ENCODE peak calls at places on chromosomes 16 and 17, in five cellular contexts. H, U, O, I and C are unnamed samples.

GRCh38 chr16:59042296-59042695 is 308.2 kb upstream of the GOT2 start:
- DNase-seq in H (no peak), I (no peak), U (no peak), O (no peak), C (no peak)

GRCh38 chr17:77329741-77330531 is 189.2 kb downstream of the SEC14L1 start:
- DNase-seq in H (peak; percentile 11), O (no peak), U (no peak), I (peak; percentile 8), C (no peak)

GRCh38 chr17:35486920-35487727 is 38.6 kb upstream of the SLFN13 start:
- DNase-seq in H (no peak), I (peak; percentile 43), U (peak; percentile 71), O (peak; percentile 65), C (no peak)

GRCh38 chr17:72063262-72063661 is 57.6 kb upstream of the SOX9 start:
- DNase-seq in U (no peak), I (no peak), O (no peak), H (no peak), C (no peak)

GRCh38 chr17:33233855-33234228 is 59.3 kb downstream of the ASIC2 start:
- DNase-seq in U (peak; percentile 61), H (no peak), O (no peak), I (no peak), C (no peak)

GRCh38 chr16:57665541-57665940 is 2.6 kb upstream of the ADGRG3 start:
- DNase-seq in O (no peak), U (no peak), I (no peak), H (no peak), C (no peak)

GRCh38 chr17:65749479-65749878 is 188.0 kb upstream of the AXIN2 start:
- DNase-seq in O (no peak), I (no peak), H (no peak), U (no peak), C (no peak)

GRCh38 chr17:43855061-43855460 is 8.1 kb downstream of the CD300LG start:
- DNase-seq in O (no peak), I (no peak), U (no peak), H (no peak), C (no peak)

GRCh38 chr17:18246880-18247612 is 11.5 kb downstream of the FLII start:
- DNase-seq in I (peak; percentile 54), U (no peak), H (peak; percentile 52), O (no peak), C (peak; percentile 47)

GRCh38 chr16:57091990-57092785 is at the start of gene CPNE2:
- DNase-seq in U (no peak), O (no peak), I (peak; percentile 66), H (no peak), C (peak; percentile 32)

GRCh38 chr16:87317766-87318121 is 552 bp upstream of the C16orf95 start:
- DNase-seq in U (no peak), H (no peak), I (peak; percentile 16), O (no peak), C (no peak)

GRCh38 chr17:30344283-30345088 is 10.6 kb upstream of the TMIGD1 start:
- DNase-seq in O (no peak), U (no peak), H (no peak), I (peak; percentile 56), C (no peak)

GRCh38 chr16:1713933-1714332 is 7.9 kb downstream of the MAPK8IP3 start:
- DNase-seq in I (no peak), H (no peak), U (no peak), O (no peak), C (no peak)

GRCh38 chr17:78844301-78845005 is 3.8 kb upstream of the USP36 start:
- DNase-seq in H (no peak), I (no peak), O (no peak), U (no peak), C (no peak)

GRCh38 chr17:38556234-38556633 is 49.5 kb downstream of the SRCIN1 start:
- DNase-seq in H (no peak), I (no peak), O (no peak), U (no peak), C (no peak)

GRCh38 chr17:68378202-68379149 is 78.8 kb downstream of the WIPI1 start:
- DNase-seq in U (no peak), I (peak; percentile 92), H (peak; percentile 94), O (no peak), C (peak; percentile 59)

GRCh38 chr16:85475233-85475632 is 137.9 kb upstream of the GSE1 start:
- DNase-seq in H (no peak), O (no peak), I (no peak), U (no peak), C (no peak)

GRCh38 chr17:65885484-65885883 is 306.4 kb downstream of the CEP112 start:
- DNase-seq in U (no peak), H (no peak), I (no peak), O (no peak), C (no peak)

GRCh38 chr17:27762527-27763305 is 37.6 kb downstream of the NOS2 start:
- DNase-seq in H (no peak), O (no peak), U (no peak), I (no peak), C (no peak)

GRCh38 chr16:27199747-27200146 is 3.6 kb upstream of the KDM8 start:
- DNase-seq in H (no peak), U (peak; percentile 64), I (no peak), O (peak; percentile 62), C (no peak)

GRCh38 chr17:20270336-20270735 is 197.0 kb downstream of the LGALS9B start:
- DNase-seq in U (no peak), H (no peak), O (no peak), I (no peak), C (no peak)

GRCh38 chr16:1706386-1707192 is 594 bp downstream of the MAPK8IP3 start:
- DNase-seq in U (peak; percentile 40), H (no peak), I (no peak), O (peak; percentile 38), C (no peak)

GRCh38 chr17:13557077-13557476 is 44.7 kb downstream of the HS3ST3A1 start:
- DNase-seq in O (no peak), U (no peak), I (no peak), H (no peak), C (no peak)

GRCh38 chr17:78359216-78359935 is 501 bp downstream of the SOCS3 start:
- DNase-seq in I (no peak), H (no peak), O (peak; percentile 40), U (no peak), C (no peak)

GRCh38 chr16:72468582-72468981 is 296.6 kb upstream of the PMFBP1 start:
- DNase-seq in U (no peak), I (no peak), O (no peak), H (no peak), C (no peak)
- H3K27ac ChIP-seq in U (no peak overlapping the region), I (no peak overlapping the region), O (no peak overlapping the region), H (no peak overlapping the region), C (no peak overlapping the region)

GRCh38 chr17:57531648-57532486 is 213.2 kb downstream of the CCDC182 start:
- DNase-seq in I (no peak), H (no peak), U (no peak), O (no peak), C (no peak)

GRCh38 chr17:57530026-57530425 is 215.1 kb downstream of the CCDC182 start:
- DNase-seq in H (no peak), U (no peak), O (no peak), I (no peak), C (no peak)

GRCh38 chr17:57532556-57532955 is 212.5 kb downstream of the CCDC182 start:
- DNase-seq in H (no peak), I (no peak), U (no peak), O (no peak), C (no peak)

GRCh38 chr17:57530508-57530907 is 214.6 kb downstream of the CCDC182 start:
- DNase-seq in I (no peak), H (no peak), U (no peak), O (no peak), C (no peak)

GRCh38 chr17:57531078-57531477 is 214.0 kb downstream of the CCDC182 start:
- DNase-seq in U (no peak), H (no peak), O (no peak), I (no peak), C (no peak)
- H3K27ac ChIP-seq in U (no peak overlapping the region), H (no peak overlapping the region), O (no peak overlapping the region), I (no peak overlapping the region), C (peak overlapping the region; percentile 5)

DNA sequence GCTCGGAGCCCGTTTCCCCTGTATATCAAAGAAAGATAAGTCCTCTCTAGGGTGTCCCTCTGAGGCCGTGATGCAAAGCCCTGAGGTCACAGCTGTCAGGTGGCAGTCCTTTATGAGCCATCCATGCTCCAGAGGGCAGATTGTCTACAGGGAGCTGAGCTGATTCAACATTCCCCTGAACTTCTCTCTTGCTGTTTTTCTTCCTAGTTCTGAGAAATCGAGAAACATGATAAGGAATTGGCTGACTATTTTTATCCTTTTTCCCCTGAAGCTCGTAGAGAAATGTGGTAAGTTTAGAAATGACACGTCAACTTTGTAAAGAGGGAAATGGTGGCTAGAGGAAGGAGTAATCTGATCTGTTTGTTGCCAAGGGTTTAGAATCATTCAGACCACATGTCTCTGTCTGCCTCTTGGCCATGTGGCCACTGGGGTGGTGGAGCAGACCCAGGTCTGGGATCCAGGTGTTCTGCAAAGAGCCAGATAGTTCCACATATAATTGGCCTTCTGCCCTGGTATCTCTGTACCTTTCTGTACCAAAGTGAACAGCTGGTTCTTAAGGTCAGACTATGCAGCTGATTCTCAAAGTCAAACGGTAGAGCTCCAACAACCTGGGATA is 3.5 kb downstream of the CTNS start:
- DNase-seq in I (no peak), H (no peak), U (no peak), O (no peak), C (no peak)
- H3K27ac ChIP-seq in I (peak overlapping the region; percentile 44), H (no peak overlapping the region), U (no peak overlapping the region), O (no peak overlapping the region), C (peak overlapping the region; percentile 36)

GRCh38 chr17:75695141-75695829 is 26.0 kb upstream of the ITGB4 start:
- DNase-seq in I (no peak), U (no peak), H (no peak), O (no peak), C (no peak)

GRCh38 chr17:75692976-75693375 is 25.8 kb downstream of the SAP30BP start:
- DNase-seq in I (no peak), O (no peak), U (no peak), H (no peak), C (no peak)

GRCh38 chr17:75695830-75696271 is 25.4 kb upstream of the ITGB4 start:
- DNase-seq in I (peak; percentile 54), U (no peak), H (no peak), O (no peak), C (peak; percentile 33)

GRCh38 chr17:75694536-75694935 is 26.7 kb upstream of the ITGB4 start:
- DNase-seq in H (no peak), I (no peak), O (no peak), U (no peak), C (no peak)

DNA sequence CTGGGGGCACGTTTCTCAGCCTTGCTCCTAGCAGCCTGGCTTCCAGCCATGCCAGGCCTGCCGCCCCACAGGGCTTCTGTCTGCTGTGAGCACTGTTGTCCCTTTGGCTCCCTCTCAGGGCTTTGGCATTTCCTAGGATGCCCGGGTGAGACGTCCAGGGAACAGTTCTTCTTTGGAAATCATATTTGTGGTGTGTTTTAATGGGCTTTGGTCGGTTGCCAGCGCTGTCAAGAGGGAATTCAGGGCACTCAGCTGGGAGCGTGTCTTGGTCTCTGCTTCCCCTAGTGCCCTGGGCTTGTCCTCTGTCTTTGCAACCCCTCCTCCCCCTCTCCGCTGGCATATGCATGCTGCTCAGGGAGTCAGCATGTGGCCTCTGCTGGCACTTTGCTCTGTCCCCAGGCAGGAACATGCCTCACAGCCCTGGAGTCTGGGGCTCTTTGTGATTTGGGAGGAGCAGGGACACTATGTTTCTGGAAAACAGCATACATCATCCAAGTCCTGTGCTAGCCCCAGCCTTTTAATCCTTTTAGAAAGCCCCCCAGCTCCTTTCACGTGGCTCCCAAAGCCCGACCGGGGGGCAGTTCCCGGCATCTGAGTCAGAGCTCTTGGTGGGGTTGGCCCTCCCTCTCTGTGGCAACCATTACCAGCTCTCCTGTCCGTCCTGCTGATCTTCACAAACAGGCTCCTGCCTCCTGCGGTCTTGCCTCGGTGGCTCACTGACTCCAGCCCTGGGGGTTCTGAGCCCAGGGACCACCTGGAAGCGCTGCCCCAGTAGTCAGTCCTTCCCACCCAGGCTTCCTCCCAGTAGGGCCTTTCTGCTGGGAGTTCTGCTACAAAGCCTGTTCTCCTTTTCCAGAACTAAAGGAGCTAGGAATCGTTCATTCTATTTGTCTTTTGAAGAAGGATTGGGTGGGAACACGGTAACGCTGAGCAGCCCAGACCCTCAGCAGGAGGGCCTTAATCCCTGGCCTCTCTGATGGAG is 26.7 kb downstream of the SAP30BP start:
- DNase-seq in U (no peak), I (peak; percentile 78), H (peak; percentile 88), O (no peak), C (peak; percentile 88)
- H3K27ac ChIP-seq in U (no peak overlapping the region), I (peak overlapping the region; percentile 80), H (peak overlapping the region; percentile 85), O (no peak overlapping the region), C (peak overlapping the region; percentile 100)